ENCODE peak calls at places on chromosomes 3 and 15, in nine cellular contexts. D, T, M, Y, A, P, R, B and K are unnamed samples.

GRCh38 chr3:98977520-98977919 is 76.0 kb upstream of the DCBLD2 start:
- DNase-seq in D (no peak), R (peak), Y (no peak), P (no peak), A (no peak), M (peak), B (no peak), T (no peak), K (no peak)

GRCh38 chr15:56249080-56249479 is 5.4 kb upstream of the RFX7 start:
- DNase-seq in T (no peak), Y (no peak), R (no peak), A (no peak), B (peak), P (no peak), M (peak), D (peak), K (peak)

GRCh38 chr3:58005662-58006061 is 2.6 kb upstream of the FLNB start:
- DNase-seq in A (no peak), T (no peak), B (no peak), P (no peak), M (peak), Y (no peak), R (peak), D (no peak), K (no peak)

GRCh38 chr3:38549486-38549885 is 53.3 kb downstream of the EXOG start:
- DNase-seq in T (no peak), P (no peak), B (no peak), A (no peak), R (no peak), D (no peak), M (no peak), Y (no peak), K (no peak)

GRCh38 chr3:107716734-107717133 is 194.0 kb downstream of the BBX start:
- DNase-seq in T (no peak), B (no peak), A (no peak), M (no peak), R (no peak), Y (no peak), P (no peak), D (no peak), K (no peak)

GRCh38 chr15:62676891-62677290 is 365.7 kb upstream of the TPM1 start:
- DNase-seq in D (no peak), R (no peak), Y (no peak), A (no peak), M (no peak), P (no peak), B (no peak), T (no peak), K (no peak)

GRCh38 chr3:143657391-143657790 is 190.9 kb downstream of the SLC9A9 start:
- DNase-seq in M (no peak), R (no peak), A (no peak), B (no peak), T (no peak), P (no peak), D (no peak), Y (no peak), K (no peak)

GRCh38 chr15:61871926-61872522 is 188.2 kb downstream of the VPS13C start:
- DNase-seq in M (peak), Y (no peak), P (peak), B (peak), T (peak), D (peak), A (no peak), R (no peak), K (no peak)

GRCh38 chr3:114406286-114406685 is 112.5 kb downstream of the TIGIT start:
- DNase-seq in P (no peak), R (no peak), M (no peak), T (no peak), B (no peak), A (no peak), D (no peak), Y (no peak), K (no peak)

GRCh38 chr3:19432679-19433078 is 284.4 kb downstream of the KCNH8 start:
- DNase-seq in M (no peak), P (no peak), Y (no peak), D (no peak), A (no peak), T (no peak), B (no peak), R (no peak), K (no peak)

GRCh38 chr15:41564286-41564959 is 5.4 kb downstream of the TYRO3 start:
- DNase-seq in Y (peak), M (no peak), D (peak), B (no peak), P (no peak), A (no peak), T (peak), R (no peak), K (peak)

GRCh38 chr3:29694783-29695182 is 413.9 kb downstream of the RBMS3 start:
- DNase-seq in Y (no peak), D (no peak), T (no peak), P (no peak), R (peak), M (peak), B (no peak), A (no peak), K (no peak)

GRCh38 chr3:129016725-129017530 is 15.8 kb downstream of the EFCC1 start:
- DNase-seq in A (no peak), R (no peak), B (no peak), Y (no peak), P (no peak), D (no peak), M (peak), T (no peak), K (no peak)

GRCh38 chr3:100032262-100032661 is 82.0 kb downstream of the FILIP1L start:
- DNase-seq in A (no peak), R (peak), M (peak), B (no peak), D (no peak), Y (no peak), P (no peak), T (no peak), K (no peak)

GRCh38 chr3:55906896-55907295 is 419.8 kb upstream of the WNT5A start:
- DNase-seq in D (no peak), T (no peak), R (no peak), P (no peak), Y (no peak), M (peak), B (no peak), A (no peak), K (no peak)

GRCh38 chr15:36877796-36878744 is 222.3 kb downstream of the MEIS2 start:
- DNase-seq in T (no peak), D (peak), P (no peak), R (no peak), M (no peak), B (no peak), Y (peak), A (no peak), K (no peak)

GRCh38 chr15:70535955-70536338 is 227.4 kb downstream of the UACA start:
- DNase-seq in D (no peak), P (no peak), R (no peak), T (no peak), A (no peak), B (no peak), M (no peak), Y (no peak), K (no peak)

GRCh38 chr3:12545473-12545791 is at the start of gene MKRN2OS:
- DNase-seq in T (peak), A (no peak), M (no peak), Y (no peak), D (peak), R (no peak), B (no peak), P (no peak), K (no peak)